ENCODE peak calls at places on chromosomes 12 and 14, in five cellular contexts. T, F, E, U and H are unnamed samples.

GRCh38 chr12:33676866-33677265 is 237.2 kb upstream of the SYT10 start:
- DNase-seq in F (no peak), E (no peak), T (no peak), U (no peak), H (no peak)

GRCh38 chr12:16609140-16609539 is 3.2 kb upstream of the LMO3 start:
- DNase-seq in T (no peak), E (no peak), F (no peak), U (no peak), H (no peak)

GRCh38 chr12:66709893-66710292 is 31.0 kb upstream of the GRIP1 start:
- DNase-seq in T (no peak), F (no peak), U (no peak), E (no peak), H (no peak)

GRCh38 chr12:78406776-78407335 is 457.7 kb upstream of the SYT1 start:
- DNase-seq in U (no peak), T (no peak), E (peak), F (no peak), H (no peak)

GRCh38 chr14:98578204-98578603 is 693.8 kb downstream of the BCL11B start:
- DNase-seq in U (no peak), T (peak), F (no peak), E (no peak), H (no peak)

GRCh38 chr12:75982974-75983660 is 48.5 kb downstream of the PHLDA1 start:
- DNase-seq in E (no peak), U (no peak), T (peak), F (no peak), H (no peak)

GRCh38 chr12:108193922-108194321 is 64.8 kb downstream of the WSCD2 start:
- DNase-seq in U (peak), E (peak), T (peak), F (no peak), H (no peak)

GRCh38 chr12:37543966-37544668 is 772.5 kb upstream of the ALG10B start:
- DNase-seq in F (no peak), U (no peak), E (no peak), T (no peak), H (peak)

GRCh38 chr12:20280515-20280914 is 87.8 kb upstream of the PDE3A start:
- DNase-seq in U (no peak), T (no peak), E (no peak), F (no peak), H (no peak)

GRCh38 chr12:105334001-105334400 is 3.5 kb downstream of the C12orf75 start:
- DNase-seq in F (no peak), U (no peak), T (no peak), E (peak), H (no peak)

GRCh38 chr12:126688556-126688955 is 1578.4 kb upstream of the TMEM132C start:
- DNase-seq in E (no peak), U (no peak), F (no peak), T (no peak), H (no peak)

GRCh38 chr12:55712154-55712553 is 3.7 kb upstream of the BLOC1S1 start:
- DNase-seq in F (peak), E (no peak), U (no peak), T (no peak), H (no peak)

GRCh38 chr14:89455412-89455811 is 38.4 kb upstream of the FOXN3 start:
- DNase-seq in F (no peak), E (no peak), T (no peak), U (no peak), H (no peak)

GRCh38 chr14:54854181-54854580 is 48.4 kb downstream of the GCH1 start:
- DNase-seq in U (no peak), T (no peak), F (no peak), E (no peak), H (no peak)

GRCh38 chr14:23443881-23444280 is 8.4 kb upstream of the MYH7 start:
- DNase-seq in T (no peak), U (no peak), E (no peak), F (no peak), H (peak)

GRCh38 chr14:22338381-22338780 is 250.6 kb downstream of the DAD1 start:
- DNase-seq in E (no peak), U (no peak), F (no peak), T (no peak), H (no peak)

GRCh38 chr12:51401020-51401419 is 9.8 kb upstream of the GALNT6 start:
- DNase-seq in E (no peak), F (no peak), U (no peak), T (no peak), H (peak)

GRCh38 chr14:96626916-96627315 is 124.7 kb downstream of the PAPOLA start:
- DNase-seq in U (no peak), T (no peak), E (no peak), F (no peak), H (no peak)

GRCh38 chr14:73290279-73290678 is 53.0 kb downstream of the PAPLN start:
- DNase-seq in U (no peak), E (peak), T (no peak), F (no peak), H (no peak)

GRCh38 chr12:109773384-109774011 is 59.7 kb downstream of the TRPV4 start:
- DNase-seq in F (no peak), E (no peak), U (no peak), T (no peak), H (peak)

GRCh38 chr12:3285570-3285969 is 205.4 kb upstream of the PRMT8 start:
- DNase-seq in E (no peak), U (no peak), F (no peak), T (no peak), H (no peak)

GRCh38 chr12:108117163-108117849 is 11.8 kb upstream of the WSCD2 start:
- DNase-seq in U (no peak), E (no peak), F (no peak), T (peak), H (no peak)

GRCh38 chr12:127688901-127689428 is 578.0 kb upstream of the TMEM132C start:
- DNase-seq in T (no peak), F (no peak), U (no peak), E (no peak), H (no peak)
- TF ChIP-seq POLR2A in T (no peak), F (no peak), U (no peak), E (no peak), H (no peak)

GRCh38 chr12:53224897-53225634 is 6.9 kb downstream of the RARG start:
- DNase-seq in T (no peak), U (no peak), E (no peak), F (no peak), H (no peak)

GRCh38 chr12:53223391-53224267 is 8.4 kb downstream of the RARG start:
- DNase-seq in U (no peak), T (no peak), F (peak), E (peak), H (no peak)

GRCh38 chr12:53223006-53223305 is 9.1 kb downstream of the RARG start:
- DNase-seq in U (no peak), F (no peak), T (no peak), E (no peak), H (no peak)

GRCh38 chr12:53225635-53226424 is 6.2 kb downstream of the RARG start:
- DNase-seq in F (no peak), T (no peak), E (no peak), U (no peak), H (no peak)

GRCh38 chr12:53224268-53224896 is 7.6 kb downstream of the RARG start:
- DNase-seq in E (no peak), U (peak), F (no peak), T (peak), H (no peak)
- TF ChIP-seq CTCF in E (peak), U (no peak), F (no peak), T (peak), H (no peak)

GRCh38 chr12:124713436-124714082 is 146.1 kb upstream of the NCOR2 start:
- DNase-seq in E (peak), U (no peak), F (no peak), T (no peak), H (no peak)
- H3K4me3 ChIP-seq in E (peak), U (peak), F (peak), T (no peak), H (no peak)

DNA sequence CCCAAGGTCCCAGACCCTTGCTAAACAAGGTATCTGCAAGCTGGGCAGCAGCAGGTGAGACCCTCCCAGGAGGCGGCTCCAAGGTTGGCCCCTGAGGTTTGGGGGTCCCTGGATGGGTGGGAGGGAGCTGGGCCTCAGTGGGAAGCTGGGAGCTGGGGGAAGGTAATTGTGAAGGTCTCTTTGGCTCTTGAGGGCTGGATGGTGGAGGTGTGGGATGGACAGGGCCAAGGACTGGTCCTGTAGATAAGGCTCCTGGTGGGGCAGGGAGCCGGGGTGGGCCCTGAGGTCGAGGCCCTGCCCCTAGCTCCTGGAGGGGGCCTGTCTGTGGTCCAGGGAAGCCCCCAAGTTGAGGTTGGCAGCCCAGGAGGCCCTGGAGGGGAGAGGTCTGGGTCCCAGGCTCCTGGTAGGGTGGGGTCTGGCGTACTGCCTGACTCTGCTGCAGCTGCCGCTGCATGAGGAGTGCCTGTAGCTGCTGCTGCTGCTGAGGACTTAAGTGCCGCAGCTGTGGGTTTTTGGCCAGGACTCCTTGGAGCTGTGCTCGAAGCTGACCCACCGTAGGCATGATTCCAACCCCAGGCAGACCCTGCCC is 13.1 kb upstream of the PRKAG1 start:
- DNase-seq in E (no peak), F (no peak), T (no peak), U (no peak), H (no peak)
- TF ChIP-seq POLR2A in E (no peak), F (no peak), T (no peak), U (no peak), H (no peak)

DNA sequence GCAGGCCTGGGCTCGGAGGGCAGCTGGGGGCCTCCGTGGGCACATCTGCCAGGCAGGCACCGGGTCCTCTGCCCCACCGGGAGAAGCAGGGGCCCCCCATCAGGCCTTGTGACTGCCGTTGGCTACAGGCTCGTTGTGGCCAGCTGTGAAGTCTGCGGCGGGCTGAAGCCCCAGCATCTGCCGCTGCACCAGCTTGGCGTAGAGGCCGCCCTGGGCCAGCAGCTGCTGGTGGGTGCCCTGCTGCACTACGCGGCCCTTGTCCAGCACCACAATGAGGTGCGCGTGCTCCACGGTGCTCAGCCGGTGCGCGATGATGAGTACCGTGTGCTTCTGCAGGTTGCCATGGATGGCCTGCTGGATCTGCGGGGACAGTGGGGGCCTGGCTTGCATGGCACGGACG is 33.9 kb upstream of the VPS37B start:
- DNase-seq in U (no peak), E (no peak), T (no peak), F (no peak), H (no peak)
- TF ChIP-seq CTCF in U (no peak), E (no peak), T (no peak), F (no peak), H (no peak)

GRCh38 chr12:93738199-93739058 is 61.3 kb downstream of the CRADD start:
- DNase-seq in F (no peak), T (no peak), E (no peak), U (no peak), H (no peak)

GRCh38 chr12:93743229-93743998 is 66.2 kb downstream of the CRADD start:
- DNase-seq in T (no peak), U (no peak), E (no peak), F (no peak), H (no peak)

GRCh38 chr12:93742086-93742934 is 65.1 kb downstream of the CRADD start:
- DNase-seq in U (peak), F (peak), T (peak), E (peak), H (peak)

GRCh38 chr12:93741741-93742085 is 64.5 kb downstream of the CRADD start:
- DNase-seq in T (peak), E (no peak), U (peak), F (no peak), H (no peak)

GRCh38 chr12:93740721-93741120 is 63.5 kb downstream of the CRADD start:
- DNase-seq in U (no peak), F (no peak), E (peak), T (no peak), H (no peak)
- H3K4me3 ChIP-seq in U (no peak), F (peak), E (peak), T (no peak), H (no peak)

DNA sequence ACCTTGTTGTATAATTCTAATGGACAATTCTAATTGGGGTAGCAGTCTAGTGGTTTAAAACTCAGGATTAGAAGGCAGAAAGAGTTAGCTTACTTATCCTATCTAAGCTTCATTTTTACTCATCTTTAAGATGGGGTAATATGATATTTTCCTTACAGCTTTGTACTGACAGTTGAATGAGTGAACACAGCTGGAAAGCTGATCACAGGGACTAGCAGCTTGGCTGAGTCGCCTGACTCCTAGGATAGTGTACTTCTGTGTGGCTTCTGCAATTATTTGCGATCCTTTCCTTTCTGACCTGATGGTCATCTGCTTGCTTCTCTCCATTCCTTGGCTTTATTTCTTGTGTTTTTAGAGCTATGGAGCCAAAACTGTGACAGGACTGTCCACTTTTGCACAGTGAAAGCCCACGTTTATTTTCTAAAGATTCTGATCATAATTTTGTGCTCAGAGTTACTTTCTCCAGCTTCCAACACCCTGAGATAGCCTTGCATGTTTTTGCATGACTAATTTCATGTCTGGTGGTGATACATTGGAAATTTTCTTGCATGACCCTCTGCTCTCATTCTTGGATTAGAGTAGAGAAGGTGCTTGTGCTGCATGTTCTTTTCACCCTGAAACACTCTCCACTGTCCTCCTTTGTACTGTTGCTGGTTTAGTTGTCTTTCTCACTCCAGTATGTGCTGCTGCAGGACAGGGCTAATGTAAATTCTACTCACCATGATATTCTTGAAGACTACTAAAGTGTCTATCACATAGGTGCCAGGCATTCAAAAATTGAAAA is 377.0 kb upstream of the ATP2B1 start:
- DNase-seq in U (no peak), T (no peak), F (no peak), E (peak), H (no peak)
- TF ChIP-seq POLR2A in U (no peak), T (no peak), F (no peak), E (no peak), H (no peak)

GRCh38 chr12:27344760-27345159 is 12.1 kb downstream of the BMAL2 start:
- DNase-seq in F (no peak), T (no peak), E (peak), U (no peak), H (no peak)

GRCh38 chr12:27343255-27344000 is 10.8 kb downstream of the BMAL2 start:
- DNase-seq in F (no peak), U (no peak), E (peak), T (peak), H (no peak)

GRCh38 chr12:27344246-27344645 is 11.6 kb downstream of the BMAL2 start:
- DNase-seq in U (no peak), E (no peak), T (no peak), F (no peak), H (no peak)

GRCh38 chr12:27340971-27341370 is 8.3 kb downstream of the BMAL2 start:
- DNase-seq in U (no peak), F (no peak), T (no peak), E (no peak), H (no peak)

GRCh38 chr12:27342551-27342950 is 9.9 kb downstream of the BMAL2 start:
- DNase-seq in U (no peak), F (no peak), E (no peak), T (no peak), H (no peak)
- TF ChIP-seq CTCF in U (no peak), F (no peak), E (no peak), T (no peak), H (no peak)

DNA sequence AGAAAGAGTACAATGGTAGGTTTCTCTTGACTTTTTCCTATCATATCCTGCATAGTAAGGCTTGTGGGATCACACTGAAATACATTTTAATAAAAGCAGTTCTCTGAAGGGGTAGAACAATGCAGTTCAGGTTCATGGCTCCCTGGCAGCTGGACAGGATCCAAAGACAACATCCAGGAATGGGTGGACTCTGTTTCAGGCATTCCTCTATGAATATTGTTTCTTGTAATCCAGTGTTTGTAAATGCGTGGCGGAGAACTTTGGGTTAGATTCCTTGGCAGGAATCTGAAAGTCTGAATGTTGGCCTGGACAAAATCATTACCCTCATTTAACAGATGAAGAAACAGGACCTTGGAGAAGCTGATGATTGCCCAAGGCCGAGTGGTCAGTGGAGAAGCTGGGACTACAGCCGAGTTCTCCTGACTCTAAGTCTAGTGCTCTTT is 43.5 kb downstream of the SYNE2 start:
- DNase-seq in T (peak), E (peak), F (no peak), U (peak), H (peak)
- H3K4me3 ChIP-seq in T (no peak), E (no peak), F (no peak), U (peak), H (no peak)

DNA sequence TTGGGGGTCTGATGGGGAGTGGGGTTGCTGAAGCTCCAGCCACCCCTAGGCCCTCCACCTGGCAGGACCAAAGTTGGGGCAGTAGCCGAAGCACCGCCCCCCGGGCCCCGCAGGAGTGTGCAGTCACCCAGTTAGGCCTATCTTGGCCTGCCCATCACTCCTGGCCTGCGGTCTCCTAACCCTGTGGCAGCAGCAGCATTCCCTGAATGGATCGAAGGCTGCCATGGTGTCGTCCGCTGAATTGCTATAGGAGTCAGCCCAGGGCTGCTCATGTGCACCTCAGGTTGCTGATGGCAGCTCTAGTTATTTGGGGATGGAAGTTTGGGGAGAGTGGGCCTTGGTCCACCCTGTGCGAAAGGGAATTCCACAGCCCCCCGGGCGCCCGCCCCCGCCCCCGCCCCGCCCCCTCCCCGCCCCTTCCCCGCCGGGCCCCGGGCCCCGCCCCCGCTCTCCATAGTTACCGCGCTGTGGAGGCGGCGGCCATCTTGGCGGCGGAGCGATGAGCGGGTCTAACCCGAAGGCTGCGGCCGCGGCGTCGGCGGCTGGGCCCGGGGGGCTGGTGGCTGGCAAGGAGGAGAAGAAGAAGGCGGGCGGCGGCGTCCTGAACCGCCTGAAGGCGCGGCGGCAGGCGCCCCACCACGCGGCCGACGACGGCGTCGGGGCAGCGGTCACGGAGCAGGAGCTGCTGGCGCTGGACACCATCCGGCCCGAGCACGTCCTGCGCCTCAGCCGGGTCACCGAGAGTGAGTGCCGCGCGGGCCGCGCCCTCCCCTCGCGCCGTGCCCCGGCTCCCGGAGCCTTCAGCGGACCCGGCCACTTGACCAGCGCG is at the start of gene UNC119B:
- DNase-seq in F (peak), U (no peak), E (peak), T (peak), H (peak)
- TF ChIP-seq POLR2A in F (no peak), U (peak), E (peak), T (peak), H (no peak)